ENCODE peak calls at places on chromosomes 2 and 18, in six cellular contexts. U, J, Z, A, C and D are unnamed samples.
A peak's percentile ranks its signal among the peaks of the same experiment; 100 is the strongest.

GRCh38 chr2:74441111-74441689 is 537 bp downstream of the RTKN start:
- DNase-seq in U (no peak), J (peak; percentile 43), Z (no peak), A (no peak), C (no peak), D (no peak)

GRCh38 chr18:77762632-77763031 is 513.0 kb downstream of the GALR1 start:
- DNase-seq in U (no peak), J (no peak), Z (no peak), A (no peak), C (no peak), D (peak; percentile 49)

GRCh38 chr2:222440670-222441422 is 16.5 kb downstream of the SGPP2 start:
- DNase-seq in U (peak; percentile 71), J (no peak), Z (no peak), A (no peak), C (peak; percentile 91), D (no peak)

GRCh38 chr2:179965291-179965690 is 41.8 kb downstream of the CWC22 start:
- DNase-seq in U (no peak), J (no peak), Z (no peak), A (no peak), C (no peak), D (no peak)

GRCh38 chr18:73646772-73647171 is 500.9 kb downstream of the FBXO15 start:
- DNase-seq in U (peak; percentile 91), J (no peak), Z (no peak), A (no peak), C (peak; percentile 42), D (no peak)

GRCh38 chr2:38120829-38121228 is 44.9 kb upstream of the CYP1B1 start:
- DNase-seq in U (no peak), J (no peak), Z (no peak), A (no peak), C (no peak), D (no peak)

GRCh38 chr18:13261658-13262357 is 43.2 kb downstream of the LDLRAD4 start:
- DNase-seq in U (no peak), J (no peak), Z (no peak), A (no peak), C (no peak), D (peak; percentile 57)

GRCh38 chr2:119495948-119496347 is 28.3 kb downstream of the SCTR start:
- DNase-seq in U (no peak), J (no peak), Z (no peak), A (no peak), C (no peak), D (no peak)

GRCh38 chr2:191696001-191696400 is 18.1 kb downstream of the NABP1 start:
- DNase-seq in U (peak; percentile 97), J (no peak), Z (no peak), A (no peak), C (peak; percentile 91), D (no peak)

GRCh38 chr2:112827786-112828185 is 8.8 kb downstream of the IL1B start:
- DNase-seq in U (no peak), J (no peak), Z (no peak), A (no peak), C (no peak), D (no peak)
- H4K91ac ChIP-seq in U (no peak overlapping the region), J (no peak overlapping the region), Z (no peak overlapping the region), A (no peak overlapping the region), C (no peak overlapping the region), D (no peak overlapping the region)

GRCh38 chr2:112684415-112684775 is 36.4 kb upstream of the NT5DC4 start:
- DNase-seq in U (no peak), J (no peak), Z (no peak), A (no peak), C (no peak), D (no peak)

GRCh38 chr2:112682101-112682500 is 36.4 kb downstream of the SLC20A1 start:
- DNase-seq in U (no peak), J (no peak), Z (no peak), A (no peak), C (no peak), D (no peak)

GRCh38 chr2:112685167-112685884 is 35.5 kb upstream of the NT5DC4 start:
- DNase-seq in U (no peak), J (no peak), Z (no peak), A (no peak), C (no peak), D (no peak)

GRCh38 chr2:112686348-112687217 is 34.2 kb upstream of the NT5DC4 start:
- DNase-seq in U (no peak), J (no peak), Z (no peak), A (no peak), C (no peak), D (no peak)

GRCh38 chr2:112683550-112684414 is 37.0 kb upstream of the NT5DC4 start:
- DNase-seq in U (no peak), J (no peak), Z (peak; percentile 28), A (no peak), C (no peak), D (no peak)
- H2BK5ac ChIP-seq in U (no peak overlapping the region), J (no peak overlapping the region), Z (peak overlapping the region; percentile 54), A (no peak overlapping the region), C (no peak overlapping the region), D (no peak overlapping the region)

GRCh38 chr2:234326694-234327093 is 170.2 kb downstream of the ARL4C start:
- DNase-seq in U (no peak), J (no peak), Z (no peak), A (no peak), C (no peak), D (no peak)
- H4K91ac ChIP-seq in U (no peak overlapping the region), J (no peak overlapping the region), Z (no peak overlapping the region), A (no peak overlapping the region), C (no peak overlapping the region), D (no peak overlapping the region)

DNA sequence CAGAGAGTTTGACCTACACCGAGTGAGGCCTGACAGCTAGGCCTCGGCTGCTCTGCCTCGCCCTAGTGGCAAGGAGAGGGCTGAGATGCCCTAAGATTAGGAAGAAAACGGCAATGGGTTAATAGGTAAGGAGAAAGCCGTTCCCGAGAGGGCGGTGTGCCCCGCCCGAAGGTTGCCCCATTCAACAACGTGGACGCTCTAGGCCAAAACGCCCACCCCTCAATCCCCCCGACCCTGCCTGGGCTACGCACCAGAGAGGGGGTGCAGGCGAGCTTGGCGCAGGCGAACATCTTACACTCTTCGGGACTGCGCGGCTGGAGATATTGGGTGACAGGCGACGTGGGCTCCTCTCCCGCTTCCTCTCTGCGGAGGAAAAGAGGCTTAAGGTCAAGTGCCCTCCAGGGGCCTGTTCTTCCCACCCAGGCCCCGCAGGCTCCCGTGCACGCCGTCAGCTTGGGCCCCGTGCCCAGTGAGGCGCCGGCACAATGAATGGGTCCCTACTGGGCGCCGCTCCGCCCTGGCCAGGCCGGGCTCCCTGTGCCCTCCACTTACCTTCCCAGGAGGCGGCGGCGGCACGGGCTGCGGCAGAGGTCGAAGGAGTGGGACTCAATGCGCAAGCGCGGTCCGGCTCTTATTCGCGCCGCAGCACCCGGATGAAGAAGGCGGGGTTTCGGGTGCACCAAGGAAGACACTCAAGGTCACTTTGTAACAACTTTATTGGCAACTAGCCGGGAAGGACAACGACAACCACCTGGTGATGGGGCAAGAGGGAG is at the start of gene ATP5MC3:
- DNase-seq in U (peak; percentile 91), J (peak; percentile 81), Z (peak; percentile 90), A (peak; percentile 95), C (peak; percentile 94), D (peak; percentile 95)
- H2BK5ac ChIP-seq in U (peak within 1 kb of the TSS; percentile 53), J (no peak within 1 kb of the TSS), Z (peak within 1 kb of the TSS; percentile 42), A (peak within 1 kb of the TSS; percentile 68), C (no peak within 1 kb of the TSS), D (no peak within 1 kb of the TSS)

GRCh38 chr2:194327196-194327888 is 1329.7 kb upstream of the SLC39A10 start:
- DNase-seq in U (no peak), J (no peak), Z (no peak), A (no peak), C (no peak), D (peak; percentile 27)
- H4K91ac ChIP-seq in U (no peak overlapping the region), J (no peak overlapping the region), Z (no peak overlapping the region), A (no peak overlapping the region), C (no peak overlapping the region), D (no peak overlapping the region)

GRCh38 chr2:128427356-128427755 is 108.7 kb upstream of the HS6ST1 start:
- DNase-seq in U (no peak), J (no peak), Z (no peak), A (no peak), C (no peak), D (no peak)

GRCh38 chr2:128424406-128424805 is 105.7 kb upstream of the HS6ST1 start:
- DNase-seq in U (no peak), J (no peak), Z (no peak), A (no peak), C (no peak), D (peak; percentile 14)

GRCh38 chr2:128424806-128425205 is 106.1 kb upstream of the HS6ST1 start:
- DNase-seq in U (no peak), J (no peak), Z (no peak), A (no peak), C (no peak), D (peak; percentile 17)

GRCh38 chr2:128425216-128425615 is 106.5 kb upstream of the HS6ST1 start:
- DNase-seq in U (no peak), J (no peak), Z (no peak), A (no peak), C (no peak), D (no peak)

DNA sequence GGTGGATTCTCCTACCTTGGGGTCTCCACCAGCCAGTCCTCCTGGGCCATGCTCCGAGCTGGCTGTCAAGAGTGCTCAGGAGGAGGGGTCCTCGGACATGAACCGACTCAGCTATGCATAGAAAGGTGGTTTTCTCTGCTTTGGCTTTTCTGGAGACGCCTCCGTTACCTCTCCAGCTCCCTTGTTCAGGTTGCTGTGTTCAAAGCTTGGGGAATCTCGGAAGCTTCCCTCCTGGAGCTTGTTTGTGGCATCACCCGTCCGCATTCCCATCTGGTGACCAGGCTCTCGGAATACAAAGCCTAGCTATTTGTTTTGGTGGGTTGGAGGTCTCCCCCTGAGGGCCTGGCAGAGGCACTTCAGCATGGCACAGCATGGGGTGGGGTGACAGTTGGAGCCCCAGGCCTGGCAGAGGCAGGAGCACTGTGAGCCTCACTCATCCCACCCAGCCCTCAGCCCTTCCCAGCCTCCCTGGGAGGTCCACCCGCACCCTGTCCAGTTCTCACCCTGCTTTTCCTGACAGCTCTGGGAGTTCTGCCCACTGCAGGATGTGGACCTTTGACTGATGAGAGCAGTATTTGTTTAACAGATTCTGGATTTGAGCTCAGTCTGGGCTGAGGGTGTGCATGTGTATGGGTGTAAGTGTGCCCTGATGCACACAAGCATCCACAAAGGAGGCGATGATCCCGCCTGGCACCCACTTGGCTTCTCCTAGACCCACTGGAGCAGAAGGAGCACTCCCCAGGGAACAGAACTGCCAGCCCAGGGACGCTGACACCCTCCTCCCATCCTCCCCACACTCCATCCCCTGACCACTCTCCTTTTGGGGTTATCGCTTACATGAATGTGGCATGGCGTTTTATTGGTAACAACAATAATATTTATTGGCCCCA is 107.3 kb upstream of the HS6ST1 start:
- DNase-seq in U (peak; percentile 21), J (no peak), Z (peak; percentile 23), A (no peak), C (no peak), D (peak; percentile 33)
- H2BK5ac ChIP-seq in U (no peak overlapping the region), J (no peak overlapping the region), Z (no peak overlapping the region), A (no peak overlapping the region), C (no peak overlapping the region), D (no peak overlapping the region)